ENCODE peak calls at places on chromosomes 5 and 9, in six cellular contexts. L is effector CD4-positive, alpha-beta T cell; V is stimulated activated CD4-positive, alpha-beta T cell treated with anti-CD3 and anti-CD28 coated beads, Interleukin-1b, Interleukin-23, amount 100 ng/mL, for 24 hours; U is GM23248; C is frontal cortex; S is hypothalamus. P is an unnamed sample.

GRCh38 chr5:1011741-1012315 is 3.2 kb downstream of the NKD2 start:
- DNase-seq in L (no peak), V (no peak), U (no peak), C (no peak), S (no peak), P (peak)

GRCh38 chr9:24011206-24011605 is 185.2 kb upstream of the ELAVL2 start:
- DNase-seq in L (no peak), V (no peak), U (no peak), C (no peak), S (no peak), P (no peak)

GRCh38 chr9:29555452-29555851 is 1982.2 kb upstream of the C9orf72 start:
- DNase-seq in L (no peak), V (no peak), U (no peak), C (no peak), S (no peak), P (no peak)

GRCh38 chr5:160020969-160021368 is 12.0 kb downstream of the TTC1 start:
- DNase-seq in L (no peak), V (no peak), U (no peak), C (no peak), S (no peak), P (no peak)

GRCh38 chr5:143543358-143544255 is 140.1 kb upstream of the NR3C1 start:
- DNase-seq in L (no peak), V (no peak), U (peak), C (no peak), S (no peak), P (no peak)

GRCh38 chr5:28313543-28314334 is 1275.4 kb upstream of the CDH9 start:
- DNase-seq in L (no peak), V (no peak), U (no peak), C (no peak), S (no peak), P (no peak)

GRCh38 chr5:150653145-150653761 is 7.8 kb upstream of the MYOZ3 start:
- DNase-seq in L (no peak), V (no peak), U (peak), C (no peak), S (no peak), P (no peak)

GRCh38 chr5:107455111-107455544 is 215.6 kb downstream of the EFNA5 start:
- DNase-seq in L (no peak), V (no peak), U (peak), C (no peak), S (no peak), P (no peak)

GRCh38 chr9:14119694-14120514 is 194.0 kb downstream of the NFIB start:
- DNase-seq in L (no peak), V (no peak), U (peak), C (no peak), S (no peak), P (no peak)

GRCh38 chr5:370959-371810 is 49.7 kb downstream of the AHRR start:
- DNase-seq in L (no peak), V (no peak), U (peak), C (no peak), S (no peak), P (peak)

GRCh38 chr9:112327718-112328450 is 5.5 kb downstream of the PTBP3 start:
- DNase-seq in L (no peak), V (no peak), U (peak), C (no peak), S (no peak), P (no peak)

P was measured in left lobe of liver.